ENCODE peak calls at places on chromosomes 4 and X, in nine cellular contexts. One of them, this sample, is unnamed.

GRCh38 chrX:8194216-8194615 is 23.1 kb upstream of the VCX2 start:
- DNase-seq in hypothalamus: no peak
- DNase-seq in activated gamma-delta T cell treated with Interleukin-2 at 50 U/mL for 16 hours: no peak
- DNase-seq in A172: no peak
- DNase-seq in effector CD4-positive, alpha-beta T cell: no peak
- DNase-seq in NCI-H2081: no peak
- DNase-seq in amniotic epithelial cell: no peak
- DNase-seq in stimulated activated CD4-positive, alpha-beta T cell treated with anti-CD3 and anti-CD28 coated beads, Interleukin-15, amount 100 ng/mL, for 24 hours: no peak
- DNase-seq in endothelial cell of umbilical vein: no peak
- DNase-seq in this sample: peak; percentile 40

GRCh38 chr4:8304827-8305695 is 35.5 kb downstream of the HTRA3 start:
- DNase-seq in hypothalamus: no peak
- DNase-seq in activated gamma-delta T cell treated with Interleukin-2 at 50 U/mL for 16 hours: no peak
- DNase-seq in A172: no peak
- DNase-seq in effector CD4-positive, alpha-beta T cell: no peak
- DNase-seq in NCI-H2081: no peak
- DNase-seq in amniotic epithelial cell: no peak
- DNase-seq in stimulated activated CD4-positive, alpha-beta T cell treated with anti-CD3 and anti-CD28 coated beads, Interleukin-15, amount 100 ng/mL, for 24 hours: no peak
- DNase-seq in endothelial cell of umbilical vein: no peak
- DNase-seq in this sample: no peak

GRCh38 chr4:185346975-185347601 is 48.6 kb downstream of the LRP2BP start:
- DNase-seq in hypothalamus: no peak
- DNase-seq in activated gamma-delta T cell treated with Interleukin-2 at 50 U/mL for 16 hours: no peak
- DNase-seq in A172: peak; percentile 84
- DNase-seq in effector CD4-positive, alpha-beta T cell: no peak
- DNase-seq in NCI-H2081: no peak
- DNase-seq in amniotic epithelial cell: peak; percentile 85
- DNase-seq in stimulated activated CD4-positive, alpha-beta T cell treated with anti-CD3 and anti-CD28 coated beads, Interleukin-15, amount 100 ng/mL, for 24 hours: no peak
- DNase-seq in endothelial cell of umbilical vein: no peak
- DNase-seq in this sample: no peak

GRCh38 chrX:3271485-3272186 is 74.8 kb downstream of the MXRA5 start:
- DNase-seq in hypothalamus: no peak
- DNase-seq in activated gamma-delta T cell treated with Interleukin-2 at 50 U/mL for 16 hours: no peak
- DNase-seq in A172: peak; percentile 88
- DNase-seq in effector CD4-positive, alpha-beta T cell: no peak
- DNase-seq in NCI-H2081: no peak
- DNase-seq in amniotic epithelial cell: peak; percentile 77
- DNase-seq in stimulated activated CD4-positive, alpha-beta T cell treated with anti-CD3 and anti-CD28 coated beads, Interleukin-15, amount 100 ng/mL, for 24 hours: no peak
- DNase-seq in endothelial cell of umbilical vein: peak; percentile 74
- DNase-seq in this sample: no peak

GRCh38 chrX:11010476-11010875 is 100.7 kb upstream of the HCCS start:
- DNase-seq in hypothalamus: no peak
- DNase-seq in activated gamma-delta T cell treated with Interleukin-2 at 50 U/mL for 16 hours: no peak
- DNase-seq in A172: no peak
- DNase-seq in effector CD4-positive, alpha-beta T cell: no peak
- DNase-seq in NCI-H2081: no peak
- DNase-seq in amniotic epithelial cell: no peak
- DNase-seq in stimulated activated CD4-positive, alpha-beta T cell treated with anti-CD3 and anti-CD28 coated beads, Interleukin-15, amount 100 ng/mL, for 24 hours: no peak
- DNase-seq in endothelial cell of umbilical vein: no peak
- DNase-seq in this sample: no peak

GRCh38 chrX:104987063-104987462 is 233.4 kb downstream of the TEX13A start:
- DNase-seq in hypothalamus: no peak
- DNase-seq in activated gamma-delta T cell treated with Interleukin-2 at 50 U/mL for 16 hours: no peak
- DNase-seq in A172: no peak
- DNase-seq in effector CD4-positive, alpha-beta T cell: no peak
- DNase-seq in NCI-H2081: no peak
- DNase-seq in amniotic epithelial cell: no peak
- DNase-seq in stimulated activated CD4-positive, alpha-beta T cell treated with anti-CD3 and anti-CD28 coated beads, Interleukin-15, amount 100 ng/mL, for 24 hours: no peak
- DNase-seq in endothelial cell of umbilical vein: peak; percentile 49
- DNase-seq in this sample: no peak

GRCh38 chr4:88382621-88383020 is 4.0 kb downstream of the HERC6 start:
- DNase-seq in hypothalamus: no peak
- DNase-seq in activated gamma-delta T cell treated with Interleukin-2 at 50 U/mL for 16 hours: peak; percentile 11
- DNase-seq in A172: peak; percentile 3
- DNase-seq in effector CD4-positive, alpha-beta T cell: peak; percentile 31
- DNase-seq in NCI-H2081: no peak
- DNase-seq in amniotic epithelial cell: peak; percentile 7
- DNase-seq in stimulated activated CD4-positive, alpha-beta T cell treated with anti-CD3 and anti-CD28 coated beads, Interleukin-15, amount 100 ng/mL, for 24 hours: peak; percentile 54
- DNase-seq in endothelial cell of umbilical vein: no peak
- DNase-seq in this sample: no peak

GRCh38 chrX:49106930-49107329 is 16.6 kb downstream of the GPKOW start:
- DNase-seq in hypothalamus: peak; percentile 7
- DNase-seq in activated gamma-delta T cell treated with Interleukin-2 at 50 U/mL for 16 hours: no peak
- DNase-seq in A172: peak; percentile 14
- DNase-seq in effector CD4-positive, alpha-beta T cell: no peak
- DNase-seq in NCI-H2081: no peak
- DNase-seq in amniotic epithelial cell: peak; percentile 49
- DNase-seq in stimulated activated CD4-positive, alpha-beta T cell treated with anti-CD3 and anti-CD28 coated beads, Interleukin-15, amount 100 ng/mL, for 24 hours: peak; percentile 4
- DNase-seq in endothelial cell of umbilical vein: peak; percentile 44
- DNase-seq in this sample: no peak

GRCh38 chr4:3427134-3427476 is 14.7 kb upstream of the HGFAC start:
- DNase-seq in hypothalamus: no peak
- DNase-seq in activated gamma-delta T cell treated with Interleukin-2 at 50 U/mL for 16 hours: no peak
- DNase-seq in A172: no peak
- DNase-seq in effector CD4-positive, alpha-beta T cell: no peak
- DNase-seq in NCI-H2081: no peak
- DNase-seq in amniotic epithelial cell: no peak
- DNase-seq in stimulated activated CD4-positive, alpha-beta T cell treated with anti-CD3 and anti-CD28 coated beads, Interleukin-15, amount 100 ng/mL, for 24 hours: no peak
- DNase-seq in endothelial cell of umbilical vein: no peak
- DNase-seq in this sample: no peak

GRCh38 chr4:67452100-67452887 is 93.0 kb downstream of the CENPC start:
- DNase-seq in hypothalamus: no peak
- DNase-seq in activated gamma-delta T cell treated with Interleukin-2 at 50 U/mL for 16 hours: no peak
- DNase-seq in A172: no peak
- DNase-seq in effector CD4-positive, alpha-beta T cell: no peak
- DNase-seq in NCI-H2081: no peak
- DNase-seq in amniotic epithelial cell: peak; percentile 51
- DNase-seq in stimulated activated CD4-positive, alpha-beta T cell treated with anti-CD3 and anti-CD28 coated beads, Interleukin-15, amount 100 ng/mL, for 24 hours: no peak
- DNase-seq in endothelial cell of umbilical vein: no peak
- DNase-seq in this sample: no peak

GRCh38 chr4:153153339-153153851 is 50.8 kb upstream of the TRIM2 start:
- DNase-seq in hypothalamus: peak; percentile 60
- DNase-seq in activated gamma-delta T cell treated with Interleukin-2 at 50 U/mL for 16 hours: peak; percentile 49
- DNase-seq in A172: no peak
- DNase-seq in effector CD4-positive, alpha-beta T cell: peak; percentile 68
- DNase-seq in NCI-H2081: peak; percentile 39
- DNase-seq in amniotic epithelial cell: no peak
- DNase-seq in stimulated activated CD4-positive, alpha-beta T cell treated with anti-CD3 and anti-CD28 coated beads, Interleukin-15, amount 100 ng/mL, for 24 hours: peak; percentile 87
- DNase-seq in endothelial cell of umbilical vein: peak; percentile 27
- DNase-seq in this sample: peak; percentile 75

GRCh38 chr4:76616526-76616925 is 181.5 kb downstream of the SHROOM3 start:
- DNase-seq in hypothalamus: no peak
- DNase-seq in activated gamma-delta T cell treated with Interleukin-2 at 50 U/mL for 16 hours: no peak
- DNase-seq in A172: no peak
- DNase-seq in effector CD4-positive, alpha-beta T cell: no peak
- DNase-seq in NCI-H2081: no peak
- DNase-seq in amniotic epithelial cell: no peak
- DNase-seq in stimulated activated CD4-positive, alpha-beta T cell treated with anti-CD3 and anti-CD28 coated beads, Interleukin-15, amount 100 ng/mL, for 24 hours: no peak
- DNase-seq in endothelial cell of umbilical vein: no peak
- DNase-seq in this sample: no peak

GRCh38 chrX:10175317-10175871 is 18.6 kb downstream of the CLCN4 start:
- DNase-seq in hypothalamus: no peak
- DNase-seq in activated gamma-delta T cell treated with Interleukin-2 at 50 U/mL for 16 hours: no peak
- DNase-seq in A172: peak; percentile 70
- DNase-seq in effector CD4-positive, alpha-beta T cell: no peak
- DNase-seq in NCI-H2081: no peak
- DNase-seq in amniotic epithelial cell: peak; percentile 82
- DNase-seq in stimulated activated CD4-positive, alpha-beta T cell treated with anti-CD3 and anti-CD28 coated beads, Interleukin-15, amount 100 ng/mL, for 24 hours: no peak
- DNase-seq in endothelial cell of umbilical vein: peak; percentile 23
- DNase-seq in this sample: no peak

GRCh38 chrX:49951524-49952193 is 29.3 kb downstream of the CLCN5 start:
- DNase-seq in hypothalamus: no peak
- DNase-seq in activated gamma-delta T cell treated with Interleukin-2 at 50 U/mL for 16 hours: no peak
- DNase-seq in A172: no peak
- DNase-seq in effector CD4-positive, alpha-beta T cell: no peak
- DNase-seq in NCI-H2081: no peak
- DNase-seq in amniotic epithelial cell: no peak
- DNase-seq in stimulated activated CD4-positive, alpha-beta T cell treated with anti-CD3 and anti-CD28 coated beads, Interleukin-15, amount 100 ng/mL, for 24 hours: no peak
- DNase-seq in endothelial cell of umbilical vein: no peak
- DNase-seq in this sample: no peak

GRCh38 chr4:56050584-56050983 is 101.8 kb downstream of the CEP135 start:
- DNase-seq in hypothalamus: no peak
- DNase-seq in activated gamma-delta T cell treated with Interleukin-2 at 50 U/mL for 16 hours: no peak
- DNase-seq in A172: no peak
- DNase-seq in effector CD4-positive, alpha-beta T cell: no peak
- DNase-seq in NCI-H2081: no peak
- DNase-seq in amniotic epithelial cell: no peak
- DNase-seq in stimulated activated CD4-positive, alpha-beta T cell treated with anti-CD3 and anti-CD28 coated beads, Interleukin-15, amount 100 ng/mL, for 24 hours: no peak
- DNase-seq in endothelial cell of umbilical vein: no peak
- DNase-seq in this sample: no peak

GRCh38 chr4:22551550-22551949 is 35.7 kb upstream of the ADGRA3 start:
- DNase-seq in hypothalamus: no peak
- DNase-seq in activated gamma-delta T cell treated with Interleukin-2 at 50 U/mL for 16 hours: no peak
- DNase-seq in A172: no peak
- DNase-seq in effector CD4-positive, alpha-beta T cell: no peak
- DNase-seq in NCI-H2081: no peak
- DNase-seq in amniotic epithelial cell: peak; percentile 9
- DNase-seq in stimulated activated CD4-positive, alpha-beta T cell treated with anti-CD3 and anti-CD28 coated beads, Interleukin-15, amount 100 ng/mL, for 24 hours: no peak
- DNase-seq in endothelial cell of umbilical vein: no peak
- DNase-seq in this sample: no peak

GRCh38 chrX:152915541-152916241 is 17.8 kb downstream of the ZNF185 start:
- DNase-seq in hypothalamus: no peak
- DNase-seq in activated gamma-delta T cell treated with Interleukin-2 at 50 U/mL for 16 hours: no peak
- DNase-seq in A172: peak; percentile 69
- DNase-seq in effector CD4-positive, alpha-beta T cell: no peak
- DNase-seq in NCI-H2081: no peak
- DNase-seq in amniotic epithelial cell: peak; percentile 33
- DNase-seq in stimulated activated CD4-positive, alpha-beta T cell treated with anti-CD3 and anti-CD28 coated beads, Interleukin-15, amount 100 ng/mL, for 24 hours: no peak
- DNase-seq in endothelial cell of umbilical vein: peak; percentile 16
- DNase-seq in this sample: peak; percentile 15

GRCh38 chr4:3873446-3874415 is 107.5 kb downstream of the ADRA2C start:
- DNase-seq in hypothalamus: no peak
- DNase-seq in activated gamma-delta T cell treated with Interleukin-2 at 50 U/mL for 16 hours: no peak
- DNase-seq in A172: no peak
- DNase-seq in effector CD4-positive, alpha-beta T cell: no peak
- DNase-seq in NCI-H2081: no peak
- DNase-seq in amniotic epithelial cell: no peak
- DNase-seq in stimulated activated CD4-positive, alpha-beta T cell treated with anti-CD3 and anti-CD28 coated beads, Interleukin-15, amount 100 ng/mL, for 24 hours: no peak
- DNase-seq in endothelial cell of umbilical vein: no peak
- DNase-seq in this sample: no peak

GRCh38 chr4:135834471-135834870 is 1632.9 kb upstream of the PABPC4L start:
- DNase-seq in hypothalamus: no peak
- DNase-seq in activated gamma-delta T cell treated with Interleukin-2 at 50 U/mL for 16 hours: no peak
- DNase-seq in A172: no peak
- DNase-seq in effector CD4-positive, alpha-beta T cell: no peak
- DNase-seq in NCI-H2081: no peak
- DNase-seq in amniotic epithelial cell: no peak
- DNase-seq in stimulated activated CD4-positive, alpha-beta T cell treated with anti-CD3 and anti-CD28 coated beads, Interleukin-15, amount 100 ng/mL, for 24 hours: no peak
- DNase-seq in endothelial cell of umbilical vein: no peak
- DNase-seq in this sample: no peak

GRCh38 chr4:90415116-90415515 is 287.9 kb downstream of the CCSER1 start:
- DNase-seq in hypothalamus: no peak
- DNase-seq in activated gamma-delta T cell treated with Interleukin-2 at 50 U/mL for 16 hours: no peak
- DNase-seq in A172: no peak
- DNase-seq in effector CD4-positive, alpha-beta T cell: no peak
- DNase-seq in NCI-H2081: no peak
- DNase-seq in amniotic epithelial cell: no peak
- DNase-seq in stimulated activated CD4-positive, alpha-beta T cell treated with anti-CD3 and anti-CD28 coated beads, Interleukin-15, amount 100 ng/mL, for 24 hours: no peak
- DNase-seq in endothelial cell of umbilical vein: no peak
- DNase-seq in this sample: no peak

GRCh38 chr4:99447079-99447478 is 11.9 kb upstream of the ADH7 start:
- DNase-seq in hypothalamus: no peak
- DNase-seq in activated gamma-delta T cell treated with Interleukin-2 at 50 U/mL for 16 hours: no peak
- DNase-seq in A172: peak; percentile 83
- DNase-seq in effector CD4-positive, alpha-beta T cell: no peak
- DNase-seq in NCI-H2081: no peak
- DNase-seq in amniotic epithelial cell: peak; percentile 29
- DNase-seq in stimulated activated CD4-positive, alpha-beta T cell treated with anti-CD3 and anti-CD28 coated beads, Interleukin-15, amount 100 ng/mL, for 24 hours: peak; percentile 7
- DNase-seq in endothelial cell of umbilical vein: peak; percentile 4
- DNase-seq in this sample: no peak

GRCh38 chr4:39732728-39733127 is 34.8 kb downstream of the UBE2K start:
- DNase-seq in hypothalamus: no peak
- DNase-seq in activated gamma-delta T cell treated with Interleukin-2 at 50 U/mL for 16 hours: no peak
- DNase-seq in A172: peak; percentile 29
- DNase-seq in effector CD4-positive, alpha-beta T cell: no peak
- DNase-seq in NCI-H2081: no peak
- DNase-seq in amniotic epithelial cell: peak; percentile 79
- DNase-seq in stimulated activated CD4-positive, alpha-beta T cell treated with anti-CD3 and anti-CD28 coated beads, Interleukin-15, amount 100 ng/mL, for 24 hours: no peak
- DNase-seq in endothelial cell of umbilical vein: no peak
- DNase-seq in this sample: no peak

GRCh38 chr4:88033309-88033708 is 25.9 kb downstream of the PKD2 start:
- DNase-seq in hypothalamus: peak; percentile 23
- DNase-seq in activated gamma-delta T cell treated with Interleukin-2 at 50 U/mL for 16 hours: peak; percentile 30
- DNase-seq in A172: peak; percentile 45
- DNase-seq in effector CD4-positive, alpha-beta T cell: peak; percentile 27
- DNase-seq in NCI-H2081: peak; percentile 22
- DNase-seq in amniotic epithelial cell: peak; percentile 69
- DNase-seq in stimulated activated CD4-positive, alpha-beta T cell treated with anti-CD3 and anti-CD28 coated beads, Interleukin-15, amount 100 ng/mL, for 24 hours: peak; percentile 37
- DNase-seq in endothelial cell of umbilical vein: peak; percentile 69
- DNase-seq in this sample: peak; percentile 33

GRCh38 chr4:29081230-29081955 is 1638.8 kb upstream of the PCDH7 start:
- DNase-seq in hypothalamus: no peak
- DNase-seq in activated gamma-delta T cell treated with Interleukin-2 at 50 U/mL for 16 hours: no peak
- DNase-seq in A172: peak; percentile 5
- DNase-seq in effector CD4-positive, alpha-beta T cell: no peak
- DNase-seq in NCI-H2081: peak; percentile 9
- DNase-seq in amniotic epithelial cell: peak; percentile 34
- DNase-seq in stimulated activated CD4-positive, alpha-beta T cell treated with anti-CD3 and anti-CD28 coated beads, Interleukin-15, amount 100 ng/mL, for 24 hours: no peak
- DNase-seq in endothelial cell of umbilical vein: peak; percentile 65
- DNase-seq in this sample: no peak

GRCh38 chr4:78058591-78059523 is 1.7 kb downstream of the FRAS1 start:
- DNase-seq in hypothalamus: peak; percentile 2
- DNase-seq in activated gamma-delta T cell treated with Interleukin-2 at 50 U/mL for 16 hours: no peak
- DNase-seq in A172: peak; percentile 3
- DNase-seq in effector CD4-positive, alpha-beta T cell: no peak
- DNase-seq in NCI-H2081: peak; percentile 23
- DNase-seq in amniotic epithelial cell: peak; percentile 24
- DNase-seq in stimulated activated CD4-positive, alpha-beta T cell treated with anti-CD3 and anti-CD28 coated beads, Interleukin-15, amount 100 ng/mL, for 24 hours: peak; percentile 38
- DNase-seq in endothelial cell of umbilical vein: peak; percentile 33
- DNase-seq in this sample: peak; percentile 42

GRCh38 chrX:70257599-70258288 is 2.3 kb downstream of the P2RY4 start:
- DNase-seq in hypothalamus: no peak
- DNase-seq in activated gamma-delta T cell treated with Interleukin-2 at 50 U/mL for 16 hours: no peak
- DNase-seq in A172: no peak
- DNase-seq in effector CD4-positive, alpha-beta T cell: no peak
- DNase-seq in NCI-H2081: no peak
- DNase-seq in amniotic epithelial cell: no peak
- DNase-seq in stimulated activated CD4-positive, alpha-beta T cell treated with anti-CD3 and anti-CD28 coated beads, Interleukin-15, amount 100 ng/mL, for 24 hours: no peak
- DNase-seq in endothelial cell of umbilical vein: no peak
- DNase-seq in this sample: no peak

GRCh38 chrX:68894513-68895338 is 65.9 kb downstream of the EFNB1 start:
- DNase-seq in hypothalamus: peak; percentile 40
- DNase-seq in activated gamma-delta T cell treated with Interleukin-2 at 50 U/mL for 16 hours: no peak
- DNase-seq in A172: no peak
- DNase-seq in effector CD4-positive, alpha-beta T cell: no peak
- DNase-seq in NCI-H2081: no peak
- DNase-seq in amniotic epithelial cell: peak; percentile 41
- DNase-seq in stimulated activated CD4-positive, alpha-beta T cell treated with anti-CD3 and anti-CD28 coated beads, Interleukin-15, amount 100 ng/mL, for 24 hours: peak; percentile 36
- DNase-seq in endothelial cell of umbilical vein: peak; percentile 88
- DNase-seq in this sample: no peak

GRCh38 chrX:64842492-64842891 is 133.8 kb downstream of the ZC4H2 start:
- DNase-seq in hypothalamus: no peak
- DNase-seq in activated gamma-delta T cell treated with Interleukin-2 at 50 U/mL for 16 hours: peak; percentile 30
- DNase-seq in A172: no peak
- DNase-seq in effector CD4-positive, alpha-beta T cell: no peak
- DNase-seq in NCI-H2081: no peak
- DNase-seq in amniotic epithelial cell: no peak
- DNase-seq in stimulated activated CD4-positive, alpha-beta T cell treated with anti-CD3 and anti-CD28 coated beads, Interleukin-15, amount 100 ng/mL, for 24 hours: peak; percentile 1
- DNase-seq in endothelial cell of umbilical vein: no peak
- DNase-seq in this sample: no peak

GRCh38 chr4:81632581-81633247 is 161.0 kb upstream of the RASGEF1B start:
- DNase-seq in hypothalamus: no peak
- DNase-seq in activated gamma-delta T cell treated with Interleukin-2 at 50 U/mL for 16 hours: no peak
- DNase-seq in A172: no peak
- DNase-seq in effector CD4-positive, alpha-beta T cell: no peak
- DNase-seq in NCI-H2081: no peak
- DNase-seq in amniotic epithelial cell: no peak
- DNase-seq in stimulated activated CD4-positive, alpha-beta T cell treated with anti-CD3 and anti-CD28 coated beads, Interleukin-15, amount 100 ng/mL, for 24 hours: no peak
- DNase-seq in endothelial cell of umbilical vein: no peak
- DNase-seq in this sample: no peak

GRCh38 chr4:40523581-40523980 is 106.1 kb downstream of the RBM47 start:
- DNase-seq in hypothalamus: no peak
- DNase-seq in activated gamma-delta T cell treated with Interleukin-2 at 50 U/mL for 16 hours: no peak
- DNase-seq in A172: no peak
- DNase-seq in effector CD4-positive, alpha-beta T cell: no peak
- DNase-seq in NCI-H2081: no peak
- DNase-seq in amniotic epithelial cell: no peak
- DNase-seq in stimulated activated CD4-positive, alpha-beta T cell treated with anti-CD3 and anti-CD28 coated beads, Interleukin-15, amount 100 ng/mL, for 24 hours: no peak
- DNase-seq in endothelial cell of umbilical vein: no peak
- DNase-seq in this sample: no peak

GRCh38 chrX:45164995-45165394 is 35.7 kb downstream of the DIPK2B start:
- DNase-seq in hypothalamus: no peak
- DNase-seq in activated gamma-delta T cell treated with Interleukin-2 at 50 U/mL for 16 hours: no peak
- DNase-seq in A172: no peak
- DNase-seq in effector CD4-positive, alpha-beta T cell: no peak
- DNase-seq in NCI-H2081: no peak
- DNase-seq in amniotic epithelial cell: no peak
- DNase-seq in stimulated activated CD4-positive, alpha-beta T cell treated with anti-CD3 and anti-CD28 coated beads, Interleukin-15, amount 100 ng/mL, for 24 hours: no peak
- DNase-seq in endothelial cell of umbilical vein: no peak
- DNase-seq in this sample: no peak